ENCODE peak calls at places on chromosomes 12 and 14, in eight cellular contexts. One of them, this sample, is unnamed.

GRCh38 chr12:104873374-104873773 is 84.7 kb downstream of the SLC41A2 start:
- DNase-seq in GM04504: no peak
- DNase-seq in NCI-H1105 treated with DMSO at 0.1 percent for 48 hours: no peak
- DNase-seq in astrocyte of the spinal cord: no peak
- DNase-seq in HuH-7.5: no peak
- DNase-seq in Caki2: no peak
- DNase-seq in AG10803: no peak
- DNase-seq in GM12865: no peak
- DNase-seq in this sample: no peak

GRCh38 chr12:57237952-57238853 is 8.7 kb downstream of the SHMT2 start:
- DNase-seq in Caki2: no peak
- DNase-seq in astrocyte of the spinal cord: no peak
- DNase-seq in GM12865: peak; percentile 47
- DNase-seq in HuH-7.5: peak; percentile 83
- DNase-seq in GM04504: no peak
- DNase-seq in NCI-H1105 treated with DMSO at 0.1 percent for 48 hours: peak; percentile 14
- DNase-seq in AG10803: no peak
- DNase-seq in this sample: peak; percentile 42

GRCh38 chr12:42186793-42187192 is 42.1 kb upstream of the GXYLT1 start:
- DNase-seq in GM04504: no peak
- DNase-seq in GM12865: no peak
- DNase-seq in AG10803: no peak
- DNase-seq in HuH-7.5: no peak
- DNase-seq in Caki2: no peak
- DNase-seq in NCI-H1105 treated with DMSO at 0.1 percent for 48 hours: no peak
- DNase-seq in astrocyte of the spinal cord: no peak
- DNase-seq in this sample: no peak

GRCh38 chr12:79635676-79636075 is 55.1 kb downstream of the PAWR start:
- DNase-seq in NCI-H1105 treated with DMSO at 0.1 percent for 48 hours: no peak
- DNase-seq in GM12865: no peak
- DNase-seq in astrocyte of the spinal cord: no peak
- DNase-seq in AG10803: peak; percentile 91
- DNase-seq in GM04504: peak; percentile 47
- DNase-seq in Caki2: no peak
- DNase-seq in HuH-7.5: no peak
- DNase-seq in this sample: no peak

GRCh38 chr12:65668981-65669695 is 155.1 kb upstream of the HMGA2 start:
- DNase-seq in HuH-7.5: no peak
- DNase-seq in GM04504: no peak
- DNase-seq in AG10803: no peak
- DNase-seq in astrocyte of the spinal cord: peak; percentile 42
- DNase-seq in Caki2: no peak
- DNase-seq in GM12865: no peak
- DNase-seq in NCI-H1105 treated with DMSO at 0.1 percent for 48 hours: no peak
- DNase-seq in this sample: no peak

GRCh38 chr12:114790276-114790675 is 106.3 kb upstream of the TBX3 start:
- DNase-seq in AG10803: no peak
- DNase-seq in HuH-7.5: no peak
- DNase-seq in GM04504: no peak
- DNase-seq in GM12865: no peak
- DNase-seq in NCI-H1105 treated with DMSO at 0.1 percent for 48 hours: no peak
- DNase-seq in Caki2: no peak
- DNase-seq in astrocyte of the spinal cord: no peak
- DNase-seq in this sample: no peak

GRCh38 chr14:36652542-36653201 is 9.0 kb upstream of the PAX9 start:
- DNase-seq in HuH-7.5: no peak
- DNase-seq in GM12865: no peak
- DNase-seq in AG10803: no peak
- DNase-seq in Caki2: no peak
- DNase-seq in astrocyte of the spinal cord: no peak
- DNase-seq in GM04504: no peak
- DNase-seq in NCI-H1105 treated with DMSO at 0.1 percent for 48 hours: peak; percentile 4
- DNase-seq in this sample: no peak

GRCh38 chr12:132178314-132178713 is 34.1 kb downstream of the NOC4L start:
- DNase-seq in HuH-7.5: no peak
- DNase-seq in astrocyte of the spinal cord: no peak
- DNase-seq in GM04504: no peak
- DNase-seq in NCI-H1105 treated with DMSO at 0.1 percent for 48 hours: no peak
- DNase-seq in AG10803: no peak
- DNase-seq in GM12865: peak; percentile 60
- DNase-seq in Caki2: no peak
- DNase-seq in this sample: peak; percentile 24